ENCODE peak calls at places on chromosomes 12 and 14, in ten cellular contexts. S is fibroblast of lung, G is A549, K is right cardiac atrium, U is astrocyte of the spinal cord, Q is small intestine, H is right atrium auricular region, B is foreskin fibroblast, L is neural progenitor cell, O is cardiac muscle cell. E is an unnamed sample.

GRCh38 chr12:1836854-1837411 is 16.6 kb downstream of the LRTM2 start:
- DNase-seq in S (no peak), G (no peak), K (no peak), U (no peak), Q (no peak), H (no peak), B (no peak), L (peak; percentile 61), O (no peak), E (no peak)

GRCh38 chr12:51391047-51391837 is at the start of gene GALNT6:
- DNase-seq in S (no peak), G (no peak), K (peak; percentile 64), U (no peak), Q (peak; percentile 80), H (no peak), B (no peak), L (peak; percentile 67), O (no peak), E (peak; percentile 55)

GRCh38 chr14:30935445-30935844 is 61.1 kb downstream of the COCH start:
- DNase-seq in S (peak; percentile 7), G (no peak), K (no peak), U (no peak), Q (no peak), H (no peak), B (no peak), L (no peak), O (no peak), E (no peak)

GRCh38 chr12:51905507-51906438 is 1.5 kb upstream of the ACVRL1 start:
- DNase-seq in S (no peak), G (no peak), K (peak; percentile 96), U (no peak), Q (peak; percentile 49), H (peak; percentile 94), B (peak; percentile 73), L (no peak), O (peak; percentile 81), E (no peak)

GRCh38 chr12:53214687-53215455 is 7.8 kb upstream of the ITGB7 start:
- DNase-seq in S (no peak), G (no peak), K (peak; percentile 91), U (no peak), Q (no peak), H (peak; percentile 73), B (no peak), L (no peak), O (no peak), E (no peak)

GRCh38 chr12:118061876-118062791 is 1.2 kb upstream of the WSB2 start:
- DNase-seq in S (peak; percentile 70), G (peak; percentile 74), K (peak; percentile 71), U (peak; percentile 50), Q (peak; percentile 67), H (no peak), B (no peak), L (peak; percentile 70), O (peak; percentile 66), E (no peak)

GRCh38 chr12:49798248-49798647 is 30.0 kb downstream of the NCKAP5L start:
- DNase-seq in S (no peak), G (no peak), K (no peak), U (no peak), Q (no peak), H (no peak), B (no peak), L (no peak), O (no peak), E (no peak)

GRCh38 chr14:50061664-50062437 is 54.5 kb downstream of the VCPKMT start:
- DNase-seq in S (peak; percentile 61), G (no peak), K (peak; percentile 64), U (peak; percentile 40), Q (peak; percentile 93), H (no peak), B (peak; percentile 46), L (no peak), O (peak; percentile 41), E (peak; percentile 84)

GRCh38 chr14:35196571-35196970 is 74.2 kb downstream of the PRORP start:
- DNase-seq in S (no peak), G (peak; percentile 35), K (no peak), U (no peak), Q (peak; percentile 42), H (no peak), B (no peak), L (no peak), O (no peak), E (no peak)

GRCh38 chr14:76977793-76978730 is 50.4 kb downstream of the IRF2BPL start:
- DNase-seq in S (peak; percentile 62), G (no peak), K (peak; percentile 79), U (peak; percentile 51), Q (no peak), H (peak; percentile 75), B (peak; percentile 82), L (no peak), O (peak; percentile 92), E (no peak)

GRCh38 chr14:31568151-31568550 is 6.9 kb downstream of the NUBPL start:
- DNase-seq in S (peak; percentile 15), G (no peak), K (no peak), U (peak; percentile 12), Q (no peak), H (no peak), B (no peak), L (no peak), O (peak; percentile 52), E (no peak)

DNA sequence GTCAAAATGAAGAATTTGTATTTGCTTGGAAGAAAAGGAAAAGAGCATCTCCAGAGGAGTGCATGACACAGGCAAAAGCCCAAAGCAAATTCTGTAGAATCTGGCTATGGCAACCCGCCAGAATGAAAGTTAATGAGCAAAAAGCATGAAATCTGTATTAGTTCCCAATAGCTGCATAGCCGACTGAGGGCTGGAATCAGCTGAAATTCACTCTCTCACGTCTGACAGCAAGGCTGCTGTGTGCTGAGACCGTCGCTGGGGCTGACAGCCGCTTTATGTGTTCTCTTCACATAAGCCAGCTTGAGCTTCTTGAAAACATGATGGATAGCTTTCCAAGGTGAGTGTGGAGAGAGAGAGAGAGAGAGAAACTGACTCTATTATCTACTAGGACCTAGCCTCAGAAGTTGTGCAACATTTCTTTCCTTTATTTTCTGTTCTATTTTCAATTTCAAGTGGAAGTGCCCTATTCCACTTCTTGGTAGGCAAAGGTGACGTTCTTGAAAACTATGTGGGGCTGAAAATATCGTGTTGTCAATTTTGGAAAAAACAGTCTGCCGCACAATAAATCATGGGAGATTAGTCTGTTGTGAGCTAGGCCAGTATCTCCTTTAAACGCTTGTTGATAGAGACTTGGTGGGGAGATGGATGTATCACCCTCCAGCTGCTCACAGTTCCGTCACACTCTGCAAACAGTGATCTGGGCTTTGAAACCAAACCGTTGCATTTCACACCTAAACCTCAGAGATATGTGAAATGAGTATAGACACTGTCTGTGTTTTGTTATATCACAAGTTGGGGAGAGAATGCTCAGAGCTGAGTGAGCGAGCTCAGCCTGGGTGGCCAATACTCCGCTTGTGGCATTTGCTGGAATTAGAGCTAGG is 74.8 kb upstream of the ST8SIA1 start:
- DNase-seq in S (no peak), G (no peak), K (peak; percentile 53), U (peak; percentile 16), Q (peak; percentile 55), H (no peak), B (no peak), L (no peak), O (no peak), E (no peak)
- H3K4me3 ChIP-seq in S (no peak overlapping the region), G (no peak overlapping the region), K (no peak overlapping the region), U (no peak overlapping the region), Q (no peak overlapping the region), H (no peak overlapping the region), B (no peak overlapping the region), L (no peak overlapping the region), O (no peak overlapping the region), E (no peak overlapping the region)

GRCh38 chr12:30794591-30795409 is 40.0 kb upstream of the CAPRIN2 start:
- DNase-seq in S (peak; percentile 98), G (peak; percentile 92), K (peak; percentile 50), U (peak; percentile 97), Q (no peak), H (peak; percentile 74), B (peak; percentile 93), L (no peak), O (peak; percentile 95), E (no peak)
- H3K4me3 ChIP-seq in S (no peak overlapping the region), G (peak overlapping the region; percentile 73), K (peak overlapping the region; percentile 51), U (peak overlapping the region; percentile 52), Q (no peak overlapping the region), H (peak overlapping the region; percentile 61), B (peak overlapping the region; percentile 68), L (peak overlapping the region; percentile 54), O (no peak overlapping the region), E (no peak overlapping the region)

GRCh38 chr14:63050694-63051093 is 5.4 kb upstream of the KCNH5 start:
- DNase-seq in S (no peak), G (no peak), K (no peak), U (no peak), Q (no peak), H (no peak), B (no peak), L (no peak), O (no peak), E (no peak)

GRCh38 chr14:63046339-63047268 is 1.3 kb upstream of the KCNH5 start:
- DNase-seq in S (no peak), G (no peak), K (no peak), U (no peak), Q (no peak), H (no peak), B (no peak), L (peak; percentile 47), O (no peak), E (no peak)

GRCh38 chr14:63045612-63046320 is 508 bp upstream of the KCNH5 start:
- DNase-seq in S (peak; percentile 61), G (peak; percentile 37), K (peak; percentile 52), U (peak; percentile 39), Q (no peak), H (no peak), B (peak; percentile 7), L (peak; percentile 96), O (peak; percentile 36), E (no peak)

GRCh38 chr14:63039800-63040380 is 5.4 kb downstream of the KCNH5 start:
- DNase-seq in S (peak; percentile 78), G (peak; percentile 56), K (no peak), U (peak; percentile 74), Q (peak; percentile 8), H (no peak), B (peak; percentile 10), L (peak; percentile 85), O (peak; percentile 68), E (peak; percentile 4)

DNA sequence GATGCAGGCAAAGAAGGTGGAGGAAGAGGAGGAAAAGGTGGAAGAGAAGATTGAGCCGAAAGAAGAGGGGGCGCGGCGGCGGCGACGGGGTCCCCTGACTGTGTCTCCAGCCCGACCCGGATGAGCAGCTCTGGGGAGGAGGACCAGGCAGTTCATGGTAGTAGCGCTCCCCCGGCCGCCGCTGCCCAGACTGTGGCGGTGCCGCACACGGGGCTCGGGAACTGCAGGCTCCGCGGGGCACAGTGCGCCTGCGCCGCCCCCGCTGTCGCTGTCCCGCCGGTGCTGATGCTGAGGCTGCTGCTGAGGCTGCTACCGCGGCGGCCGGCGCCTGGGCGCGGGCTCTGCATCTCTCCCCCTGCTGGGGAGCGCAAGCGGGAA is at the start of gene KCNH5:
- DNase-seq in S (peak; percentile 60), G (peak; percentile 14), K (peak; percentile 66), U (peak; percentile 46), Q (no peak), H (no peak), B (peak; percentile 12), L (peak; percentile 96), O (peak; percentile 43), E (no peak)
- H3K4me3 ChIP-seq in S (peak within 1 kb of the TSS; percentile 35), G (peak within 1 kb of the TSS; percentile 45), K (peak within 1 kb of the TSS; percentile 29), U (peak within 1 kb of the TSS; percentile 31), Q (peak within 1 kb of the TSS; percentile 11), H (peak within 1 kb of the TSS; percentile 40), B (peak within 1 kb of the TSS; percentile 31), L (peak within 1 kb of the TSS; percentile 64), O (peak within 1 kb of the TSS; percentile 27), E (no peak within 1 kb of the TSS)

DNA sequence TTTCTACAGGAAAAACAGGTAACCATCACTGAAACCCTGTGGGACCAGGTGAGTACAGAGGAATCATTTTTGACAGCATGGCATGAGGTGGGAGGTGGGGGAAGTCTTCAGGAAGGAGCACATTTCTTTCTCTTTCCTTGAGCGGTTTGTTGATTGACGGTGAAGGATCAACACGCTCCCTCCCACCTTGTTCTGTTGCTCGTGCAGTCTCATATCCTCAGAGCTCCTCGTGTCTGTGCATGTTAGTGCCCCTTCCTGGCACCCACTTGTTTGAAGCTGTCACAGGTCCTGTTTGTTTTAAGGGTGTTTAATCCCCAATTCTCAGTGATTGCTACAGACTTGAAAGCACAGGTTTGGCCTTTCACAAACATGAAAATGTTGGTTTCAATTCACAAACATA is 4.4 kb downstream of the C12orf54 start:
- DNase-seq in S (no peak), G (no peak), K (no peak), U (no peak), Q (no peak), H (no peak), B (no peak), L (no peak), O (no peak), E (no peak)
- H3K4me3 ChIP-seq in S (no peak overlapping the region), G (no peak overlapping the region), K (no peak overlapping the region), U (no peak overlapping the region), Q (no peak overlapping the region), H (no peak overlapping the region), B (no peak overlapping the region), L (no peak overlapping the region), O (no peak overlapping the region), E (no peak overlapping the region)

E was measured in Jurkat, Clone E6-1.